ENCODE peak calls at places on chromosomes 13 and 19, in nine cellular contexts. E, U, J, V, W, K, M, C and F are unnamed samples.

GRCh38 chr13:76865109-76865508 is 21.1 kb downstream of the KCTD12 start:
- DNase-seq in V (no peak), U (no peak), J (no peak), C (no peak), W (no peak), E (no peak), K (no peak), M (no peak), F (no peak)

GRCh38 chr13:77565635-77566034 is 30.1 kb downstream of the SCEL start:
- DNase-seq in J (peak; percentile 58), C (no peak), W (peak; percentile 38), K (no peak), V (no peak), M (peak; percentile 25), E (no peak), U (peak; percentile 52), F (no peak)

GRCh38 chr13:46146898-46147297 is 35.1 kb downstream of the LCP1 start:
- DNase-seq in J (peak; percentile 42), M (peak; percentile 22), K (no peak), U (peak; percentile 39), E (no peak), V (no peak), C (no peak), W (peak; percentile 30), F (no peak)

GRCh38 chr19:56110515-56111448 is 10.3 kb downstream of the ZNF787 start:
- DNase-seq in V (no peak), J (peak; percentile 72), W (no peak), K (no peak), M (peak; percentile 7), U (peak; percentile 70), E (peak; percentile 74), C (peak; percentile 75), F (no peak)

GRCh38 chr13:113122571-113123225 is at the start of gene F10:
- DNase-seq in U (peak; percentile 74), C (peak; percentile 41), J (peak; percentile 78), W (peak; percentile 17), M (peak; percentile 75), K (peak; percentile 68), V (peak; percentile 16), E (peak; percentile 48), F (no peak)

GRCh38 chr13:102589291-102589822 is 7.4 kb upstream of the TPP2 start:
- DNase-seq in M (no peak), C (no peak), J (no peak), E (no peak), W (no peak), V (no peak), K (no peak), U (no peak), F (no peak)

GRCh38 chr13:98253526-98253925 is 76.5 kb upstream of the RNF113B start:
- DNase-seq in K (no peak), C (no peak), J (no peak), E (no peak), U (peak; percentile 56), M (no peak), V (no peak), W (no peak), F (no peak)

GRCh38 chr13:51258612-51259358 is 36.6 kb downstream of the FAM124A start:
- DNase-seq in M (peak; percentile 18), C (no peak), E (no peak), K (no peak), V (no peak), J (no peak), U (no peak), W (no peak), F (no peak)

GRCh38 chr13:33229446-33230177 is 55.9 kb downstream of the STARD13 start:
- DNase-seq in U (no peak), K (no peak), M (no peak), C (no peak), J (no peak), E (no peak), V (no peak), W (no peak), F (no peak)

GRCh38 chr13:106151056-106151699 is 384.3 kb downstream of the EFNB2 start:
- DNase-seq in U (peak; percentile 94), E (no peak), J (peak; percentile 92), C (no peak), M (peak; percentile 92), K (no peak), W (peak; percentile 63), V (no peak), F (peak; percentile 73)

GRCh38 chr13:40109324-40109958 is 454.0 kb downstream of the COG6 start:
- DNase-seq in U (peak; percentile 96), K (no peak), J (peak; percentile 95), W (peak; percentile 63), M (peak; percentile 96), E (no peak), V (peak; percentile 18), C (no peak), F (peak; percentile 74)

GRCh38 chr19:4258181-4258580 is 11.3 kb downstream of the YJU2 start:
- DNase-seq in J (no peak), E (no peak), U (no peak), W (no peak), M (no peak), K (no peak), V (no peak), C (no peak), F (no peak)

GRCh38 chr13:112688560-112689497 is 1.0 kb upstream of the ATP11A start:
- DNase-seq in W (no peak), C (peak; percentile 89), U (peak; percentile 4), K (peak; percentile 88), E (peak; percentile 89), M (no peak), J (no peak), V (no peak), F (no peak)

GRCh38 chr13:102405499-102406079 is 3.7 kb upstream of the FGF14 start:
- DNase-seq in K (no peak), C (no peak), W (no peak), U (peak; percentile 34), V (no peak), J (no peak), M (peak; percentile 17), E (no peak), F (no peak)

GRCh38 chr13:60148918-60149317 is 14.8 kb downstream of the DIAPH3 start:
- DNase-seq in C (no peak), E (no peak), M (no peak), K (no peak), U (no peak), J (no peak), V (no peak), W (no peak), F (no peak)

GRCh38 chr19:29062486-29063435 is 150.2 kb downstream of the UQCRFS1 start:
- DNase-seq in U (no peak), V (no peak), K (no peak), M (no peak), J (no peak), E (no peak), C (no peak), W (no peak), F (no peak)

GRCh38 chr19:3668331-3669133 is 31.7 kb downstream of the PIP5K1C start:
- DNase-seq in U (no peak), E (no peak), M (no peak), K (no peak), W (no peak), C (no peak), V (no peak), J (peak; percentile 41), F (no peak)

GRCh38 chr19:13037718-13038117 is 42.4 kb downstream of the NFIX start:
- DNase-seq in M (no peak), K (no peak), W (no peak), V (no peak), C (no peak), J (no peak), U (no peak), E (no peak), F (no peak)

GRCh38 chr19:13036366-13036976 is 41.2 kb downstream of the NFIX start:
- DNase-seq in J (peak; percentile 73), U (no peak), K (peak; percentile 79), E (peak; percentile 72), V (peak; percentile 83), M (peak; percentile 56), W (peak; percentile 42), C (peak; percentile 79), F (no peak)

GRCh38 chr19:13037161-13037560 is 41.9 kb downstream of the NFIX start:
- DNase-seq in K (no peak), U (peak; percentile 75), M (peak; percentile 74), W (peak; percentile 27), C (no peak), E (no peak), V (no peak), J (peak; percentile 85), F (no peak)

GRCh38 chr19:13034636-13035035 is 39.4 kb downstream of the NFIX start:
- DNase-seq in W (no peak), U (no peak), J (no peak), K (no peak), E (no peak), V (no peak), C (no peak), M (no peak), F (no peak)

GRCh38 chr19:13035820-13036365 is 40.6 kb downstream of the NFIX start:
- DNase-seq in V (no peak), E (no peak), K (peak; percentile 62), W (no peak), J (no peak), U (no peak), M (no peak), C (no peak), F (no peak)
- H3K4me3 ChIP-seq in V (no peak overlapping the region), E (no peak overlapping the region), K (no peak overlapping the region), W (no peak overlapping the region), J (no peak overlapping the region), U (no peak overlapping the region), M (no peak overlapping the region), C (no peak overlapping the region), F (no peak overlapping the region)

DNA sequence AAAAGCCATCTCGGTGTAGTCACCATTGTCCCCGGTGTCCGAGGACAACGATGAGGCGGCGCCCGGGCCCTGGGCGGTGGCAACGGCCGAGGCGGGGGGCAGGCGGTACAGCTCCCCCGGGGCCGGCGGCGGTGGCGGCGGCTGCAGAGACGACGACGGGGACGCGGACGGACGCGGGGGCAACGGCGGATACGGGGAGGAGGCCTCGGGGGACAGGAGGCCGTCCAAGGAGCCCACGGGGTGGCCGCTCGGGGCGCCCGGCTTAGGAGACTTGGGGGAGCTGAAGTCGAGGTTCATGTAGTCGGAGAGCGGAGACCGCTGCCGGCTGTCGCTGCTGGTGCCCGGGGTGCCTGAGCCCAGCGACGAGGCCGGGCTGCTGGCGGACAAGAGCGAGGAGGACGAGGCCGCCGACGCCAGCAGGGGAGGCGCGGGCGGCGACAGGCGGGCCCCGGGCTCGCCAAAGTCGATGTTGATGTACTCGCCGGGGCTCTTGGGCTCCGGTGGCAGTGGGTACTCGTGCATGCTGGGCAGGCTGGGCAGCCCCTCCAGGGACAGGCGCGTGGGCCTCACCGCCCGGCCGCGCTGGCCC is 3.5 kb downstream of the IRS2 start:
- DNase-seq in M (no peak), C (no peak), V (no peak), K (no peak), U (no peak), W (no peak), J (no peak), E (no peak), F (no peak)
- H3K4me3 ChIP-seq in M (no peak overlapping the region), C (no peak overlapping the region), V (peak overlapping the region; percentile 61), K (no peak overlapping the region), U (no peak overlapping the region), W (peak overlapping the region; percentile 89), J (no peak overlapping the region), E (peak overlapping the region; percentile 59), F (no peak overlapping the region)

GRCh38 chr19:12918253-12918652 is 840 bp downstream of the SYCE2 start:
- DNase-seq in J (no peak), E (no peak), K (no peak), U (no peak), C (no peak), V (no peak), M (no peak), W (no peak), F (no peak)
- H3K4me3 ChIP-seq in J (no peak overlapping the region), E (no peak overlapping the region), K (no peak overlapping the region), U (no peak overlapping the region), C (no peak overlapping the region), V (no peak overlapping the region), M (no peak overlapping the region), W (no peak overlapping the region), F (no peak overlapping the region)

GRCh38 chr19:53294786-53295441 is 27.4 kb upstream of the VN1R4 start:
- DNase-seq in C (no peak), K (no peak), M (no peak), U (peak; percentile 7), E (no peak), V (no peak), J (no peak), W (peak; percentile 19), F (no peak)
- H3K4me3 ChIP-seq in C (no peak overlapping the region), K (no peak overlapping the region), M (no peak overlapping the region), U (no peak overlapping the region), E (no peak overlapping the region), V (no peak overlapping the region), J (no peak overlapping the region), W (no peak overlapping the region), F (no peak overlapping the region)